ENCODE peak calls at places on chromosomes 11 and 22, in five cellular contexts. E, N, U, Z and L are unnamed samples.

GRCh38 chr11:48096588-48097525 is 116.5 kb downstream of the PTPRJ start:
- DNase-seq in U (no peak), N (peak), Z (no peak), E (no peak), L (no peak)

GRCh38 chr11:132068556-132068955 is 698.1 kb downstream of the NTM start:
- DNase-seq in N (no peak), U (no peak), E (no peak), Z (no peak), L (no peak)

GRCh38 chr22:42794551-42795510 is 62.2 kb downstream of the ARFGAP3 start:
- DNase-seq in N (no peak), Z (no peak), E (no peak), U (peak), L (no peak)

GRCh38 chr22:50250555-50251471 is at the start of gene HDAC10:
- DNase-seq in Z (peak), E (peak), U (peak), N (peak), L (no peak)

GRCh38 chr11:4531666-4532065 is 13.3 kb upstream of the OR52M1 start:
- DNase-seq in U (no peak), N (no peak), E (no peak), Z (no peak), L (no peak)

GRCh38 chr11:44619931-44620725 is 54.7 kb downstream of the CD82 start:
- DNase-seq in N (no peak), Z (no peak), E (no peak), U (peak), L (no peak)

GRCh38 chr11:131668867-131669780 is 298.7 kb downstream of the NTM start:
- DNase-seq in U (peak), Z (peak), E (peak), N (peak), L (no peak)

GRCh38 chr22:45948081-45948648 is 28.8 kb downstream of the WNT7B start:
- DNase-seq in N (no peak), Z (no peak), U (no peak), E (peak), L (no peak)

GRCh38 chr11:61008971-61009370 is 37.5 kb downstream of the CD6 start:
- DNase-seq in E (no peak), U (no peak), N (no peak), Z (no peak), L (no peak)

GRCh38 chr11:85939099-85940015 is 84.2 kb downstream of the CCDC83 start:
- DNase-seq in N (no peak), U (no peak), E (no peak), Z (no peak), L (no peak)

GRCh38 chr11:128208329-128209220 is 378.8 kb downstream of the ETS1 start:
- DNase-seq in N (peak), Z (peak), E (no peak), U (no peak), L (no peak)

GRCh38 chr11:66846671-66847091 is 3.4 kb downstream of the RCE1 start:
- DNase-seq in E (no peak), N (no peak), Z (no peak), U (peak), L (no peak)

GRCh38 chr11:63901660-63902059 is 15.3 kb downstream of the RCOR2 start:
- DNase-seq in E (peak), U (no peak), N (peak), Z (no peak), L (no peak)

DNA sequence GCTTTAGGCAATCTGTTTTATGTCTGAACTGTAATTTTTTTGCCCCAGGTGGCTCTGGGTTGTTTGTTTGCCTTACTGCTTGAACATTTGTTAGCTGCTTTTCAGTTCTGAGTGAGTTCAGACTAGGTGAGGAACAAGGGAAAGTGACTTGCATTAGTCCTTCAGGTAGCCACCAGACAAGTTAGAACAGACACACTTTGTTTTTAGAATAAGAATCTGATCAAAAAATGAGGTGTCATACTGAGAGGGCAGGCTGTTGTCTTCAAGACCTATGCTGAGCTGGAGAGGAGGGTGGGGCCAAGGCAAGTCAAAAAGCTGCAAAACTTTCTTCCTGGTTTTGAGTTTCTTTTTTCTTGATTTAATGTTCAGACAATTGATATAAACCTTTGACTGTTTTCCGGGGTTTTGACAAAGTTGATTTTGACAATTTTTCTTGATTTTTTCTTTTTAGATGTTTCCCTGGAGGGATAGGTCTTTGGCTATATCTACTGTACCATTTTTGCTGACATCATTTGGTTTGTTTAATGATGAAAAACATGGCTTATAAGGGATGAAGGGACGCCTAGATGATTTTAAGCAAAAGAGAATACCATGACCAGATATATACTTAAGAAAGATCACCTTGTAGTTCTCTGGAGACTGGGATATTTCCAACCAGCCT is 182.8 kb downstream of the WNT11 start:
- DNase-seq in N (no peak), Z (no peak), E (no peak), U (no peak), L (no peak)
- TF ChIP-seq POLR2A in N (no peak), Z (no peak), E (no peak), U (no peak), L (no peak)

GRCh38 chr11:68459886-68460740 is 439 bp upstream of the PPP6R3 start:
- DNase-seq in E (peak), N (peak), U (peak), Z (peak), L (peak)
- TF ChIP-seq POLR2A in E (no peak), N (no peak), U (no peak), Z (no peak), L (peak)

DNA sequence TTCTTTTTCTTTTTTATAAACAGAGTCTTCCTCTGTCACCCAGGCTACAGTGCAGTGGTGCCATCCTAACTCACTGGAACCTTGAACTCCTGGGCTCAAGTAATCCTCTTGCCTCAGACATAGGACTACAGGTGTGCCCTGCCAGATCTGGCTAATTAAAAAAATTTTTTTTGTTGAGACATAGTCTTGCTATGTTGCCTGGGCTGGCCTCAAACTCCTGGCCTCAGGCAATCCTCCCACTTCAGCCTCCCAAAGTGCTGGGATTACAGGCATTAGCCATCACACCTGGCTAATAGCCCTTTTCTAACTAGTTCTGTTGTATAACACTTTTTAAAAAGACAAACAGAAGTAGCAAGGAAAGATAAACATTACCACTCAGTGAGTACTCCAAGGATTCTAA is 57.4 kb downstream of the CSTF3 start:
- DNase-seq in E (no peak), Z (no peak), N (no peak), U (no peak), L (no peak)
- TF ChIP-seq POLR2A in E (no peak), Z (no peak), N (no peak), U (no peak), L (no peak)

DNA sequence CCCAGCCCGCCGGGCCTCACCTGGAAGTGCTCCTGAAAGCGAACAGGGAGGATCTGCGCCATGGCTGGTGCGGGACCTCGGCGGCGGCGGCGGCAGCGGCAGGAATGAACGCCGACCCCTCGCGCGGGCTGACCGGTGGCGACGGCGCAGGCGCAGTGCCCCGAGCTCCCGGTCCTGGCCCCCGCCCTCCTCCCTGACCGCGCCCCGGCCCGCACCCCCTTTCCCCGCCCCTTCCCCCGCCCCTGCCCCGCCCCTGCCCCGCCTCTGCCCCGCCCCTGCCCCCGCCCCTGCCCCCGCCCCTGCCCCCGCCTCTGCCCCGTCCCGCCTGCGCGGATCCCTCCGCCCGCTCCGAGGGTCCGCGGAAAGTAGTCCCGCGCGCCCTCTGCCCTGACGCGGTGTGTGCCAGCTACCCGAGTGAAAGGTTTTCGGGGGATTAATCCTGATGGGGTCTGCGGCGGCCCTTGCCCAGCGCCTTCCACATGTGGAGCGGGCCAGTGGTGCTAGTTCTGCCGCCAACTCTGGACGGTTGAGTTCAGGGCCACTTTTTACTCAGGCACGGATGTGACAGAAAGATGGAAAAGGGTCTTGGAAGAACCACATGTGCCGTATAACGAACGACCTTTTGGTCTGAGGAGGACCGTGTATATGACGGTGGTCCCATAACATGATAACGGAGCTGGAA is at the start of gene CLTCL1:
- DNase-seq in Z (peak), E (peak), U (peak), N (peak), L (peak)
- TF ChIP-seq POLR2A in Z (peak), E (peak), U (no peak), N (no peak), L (no peak)

GRCh38 chr22:38656256-38657148 is at the start of the genes CBY1 and FAM227A:
- DNase-seq in E (peak), Z (peak), N (peak), U (peak), L (peak)
- TF ChIP-seq POLR2A in E (peak), Z (peak), N (peak), U (no peak), L (peak)